ENCODE peak calls at places on chromosomes 12 and 14, in nine cellular contexts. One of them, this sample, is unnamed.

GRCh38 chr12:114884535-114884934 is 200.6 kb upstream of the TBX3 start:
- DNase-seq in GM03348: no peak
- DNase-seq in activated CD4-positive, alpha-beta T cell treated with anti-CD3 and anti-CD28 coated beads, Interleukin-2, amount 10 ng/mL, durations not matched to agents 7 days and 5 days: no peak
- DNase-seq in COR-L47: no peak
- DNase-seq in AG09309: no peak
- DNase-seq in B cell: no peak
- DNase-seq in HCEC 1CT: no peak
- DNase-seq in NCI-H1930: no peak
- DNase-seq in activated CD8-positive, alpha-beta memory T cell treated with anti-CD3 and anti-CD28 coated beads, Interleukin-2, amount 50 U/mL, for 4 hours: no peak
- DNase-seq in this sample: no peak

GRCh38 chr14:87430810-87431209 is 562.2 kb downstream of the GALC start:
- DNase-seq in GM03348: no peak
- DNase-seq in activated CD4-positive, alpha-beta T cell treated with anti-CD3 and anti-CD28 coated beads, Interleukin-2, amount 10 ng/mL, durations not matched to agents 7 days and 5 days: no peak
- DNase-seq in COR-L47: no peak
- DNase-seq in AG09309: no peak
- DNase-seq in B cell: no peak
- DNase-seq in HCEC 1CT: peak
- DNase-seq in NCI-H1930: no peak
- DNase-seq in activated CD8-positive, alpha-beta memory T cell treated with anti-CD3 and anti-CD28 coated beads, Interleukin-2, amount 50 U/mL, for 4 hours: no peak
- DNase-seq in this sample: no peak

GRCh38 chr14:97838986-97839385 is 1041.8 kb downstream of the VRK1 start:
- DNase-seq in GM03348: no peak
- DNase-seq in activated CD4-positive, alpha-beta T cell treated with anti-CD3 and anti-CD28 coated beads, Interleukin-2, amount 10 ng/mL, durations not matched to agents 7 days and 5 days: no peak
- DNase-seq in COR-L47: no peak
- DNase-seq in AG09309: no peak
- DNase-seq in B cell: no peak
- DNase-seq in HCEC 1CT: no peak
- DNase-seq in NCI-H1930: no peak
- DNase-seq in activated CD8-positive, alpha-beta memory T cell treated with anti-CD3 and anti-CD28 coated beads, Interleukin-2, amount 50 U/mL, for 4 hours: no peak
- DNase-seq in this sample: no peak

GRCh38 chr14:86652512-86652911 is 1122.6 kb downstream of the FLRT2 start:
- DNase-seq in GM03348: no peak
- DNase-seq in activated CD4-positive, alpha-beta T cell treated with anti-CD3 and anti-CD28 coated beads, Interleukin-2, amount 10 ng/mL, durations not matched to agents 7 days and 5 days: no peak
- DNase-seq in COR-L47: no peak
- DNase-seq in AG09309: no peak
- DNase-seq in B cell: no peak
- DNase-seq in HCEC 1CT: peak
- DNase-seq in NCI-H1930: no peak
- DNase-seq in activated CD8-positive, alpha-beta memory T cell treated with anti-CD3 and anti-CD28 coated beads, Interleukin-2, amount 50 U/mL, for 4 hours: no peak
- DNase-seq in this sample: no peak

GRCh38 chr12:117342682-117343081 is 18.7 kb downstream of the NOS1 start:
- DNase-seq in GM03348: no peak
- DNase-seq in activated CD4-positive, alpha-beta T cell treated with anti-CD3 and anti-CD28 coated beads, Interleukin-2, amount 10 ng/mL, durations not matched to agents 7 days and 5 days: no peak
- DNase-seq in COR-L47: no peak
- DNase-seq in AG09309: no peak
- DNase-seq in B cell: no peak
- DNase-seq in HCEC 1CT: no peak
- DNase-seq in NCI-H1930: no peak
- DNase-seq in activated CD8-positive, alpha-beta memory T cell treated with anti-CD3 and anti-CD28 coated beads, Interleukin-2, amount 50 U/mL, for 4 hours: no peak
- DNase-seq in this sample: no peak

GRCh38 chr14:96237641-96238040 is 18.4 kb upstream of the BDKRB1 start:
- DNase-seq in GM03348: no peak
- DNase-seq in activated CD4-positive, alpha-beta T cell treated with anti-CD3 and anti-CD28 coated beads, Interleukin-2, amount 10 ng/mL, durations not matched to agents 7 days and 5 days: no peak
- DNase-seq in COR-L47: no peak
- DNase-seq in AG09309: no peak
- DNase-seq in B cell: no peak
- DNase-seq in HCEC 1CT: no peak
- DNase-seq in NCI-H1930: no peak
- DNase-seq in activated CD8-positive, alpha-beta memory T cell treated with anti-CD3 and anti-CD28 coated beads, Interleukin-2, amount 50 U/mL, for 4 hours: no peak
- DNase-seq in this sample: no peak

GRCh38 chr12:13307143-13307831 is 110.8 kb downstream of the EMP1 start:
- DNase-seq in GM03348: no peak
- DNase-seq in activated CD4-positive, alpha-beta T cell treated with anti-CD3 and anti-CD28 coated beads, Interleukin-2, amount 10 ng/mL, durations not matched to agents 7 days and 5 days: no peak
- DNase-seq in COR-L47: no peak
- DNase-seq in AG09309: no peak
- DNase-seq in B cell: no peak
- DNase-seq in HCEC 1CT: no peak
- DNase-seq in NCI-H1930: no peak
- DNase-seq in activated CD8-positive, alpha-beta memory T cell treated with anti-CD3 and anti-CD28 coated beads, Interleukin-2, amount 50 U/mL, for 4 hours: no peak
- DNase-seq in this sample: no peak

GRCh38 chr12:49264466-49264872 is 413 bp upstream of the TUBA1C start:
- DNase-seq in GM03348: peak
- DNase-seq in activated CD4-positive, alpha-beta T cell treated with anti-CD3 and anti-CD28 coated beads, Interleukin-2, amount 10 ng/mL, durations not matched to agents 7 days and 5 days: no peak
- DNase-seq in COR-L47: no peak
- DNase-seq in AG09309: no peak
- DNase-seq in B cell: peak
- DNase-seq in HCEC 1CT: peak
- DNase-seq in NCI-H1930: no peak
- DNase-seq in activated CD8-positive, alpha-beta memory T cell treated with anti-CD3 and anti-CD28 coated beads, Interleukin-2, amount 50 U/mL, for 4 hours: peak
- DNase-seq in this sample: no peak

GRCh38 chr14:50714452-50715073 is 46.5 kb upstream of the SAV1 start:
- DNase-seq in GM03348: peak
- DNase-seq in activated CD4-positive, alpha-beta T cell treated with anti-CD3 and anti-CD28 coated beads, Interleukin-2, amount 10 ng/mL, durations not matched to agents 7 days and 5 days: peak
- DNase-seq in COR-L47: no peak
- DNase-seq in AG09309: no peak
- DNase-seq in B cell: no peak
- DNase-seq in HCEC 1CT: peak
- DNase-seq in NCI-H1930: no peak
- DNase-seq in activated CD8-positive, alpha-beta memory T cell treated with anti-CD3 and anti-CD28 coated beads, Interleukin-2, amount 50 U/mL, for 4 hours: no peak
- DNase-seq in this sample: no peak

GRCh38 chr14:68250950-68251765 is 431.6 kb downstream of the RAD51B start:
- DNase-seq in GM03348: no peak
- DNase-seq in activated CD4-positive, alpha-beta T cell treated with anti-CD3 and anti-CD28 coated beads, Interleukin-2, amount 10 ng/mL, durations not matched to agents 7 days and 5 days: peak
- DNase-seq in COR-L47: no peak
- DNase-seq in AG09309: no peak
- DNase-seq in B cell: peak
- DNase-seq in HCEC 1CT: peak
- DNase-seq in NCI-H1930: no peak
- DNase-seq in activated CD8-positive, alpha-beta memory T cell treated with anti-CD3 and anti-CD28 coated beads, Interleukin-2, amount 50 U/mL, for 4 hours: no peak
- DNase-seq in this sample: no peak

GRCh38 chr12:47714823-47715386 is 9.1 kb upstream of the RPAP3 start:
- DNase-seq in GM03348: no peak
- DNase-seq in activated CD4-positive, alpha-beta T cell treated with anti-CD3 and anti-CD28 coated beads, Interleukin-2, amount 10 ng/mL, durations not matched to agents 7 days and 5 days: no peak
- DNase-seq in COR-L47: no peak
- DNase-seq in AG09309: no peak
- DNase-seq in B cell: no peak
- DNase-seq in HCEC 1CT: no peak
- DNase-seq in NCI-H1930: no peak
- DNase-seq in activated CD8-positive, alpha-beta memory T cell treated with anti-CD3 and anti-CD28 coated beads, Interleukin-2, amount 50 U/mL, for 4 hours: no peak
- DNase-seq in this sample: no peak

GRCh38 chr14:74528886-74529285 is 35.3 kb downstream of the ISCA2 start:
- DNase-seq in GM03348: no peak
- DNase-seq in activated CD4-positive, alpha-beta T cell treated with anti-CD3 and anti-CD28 coated beads, Interleukin-2, amount 10 ng/mL, durations not matched to agents 7 days and 5 days: no peak
- DNase-seq in COR-L47: no peak
- DNase-seq in AG09309: no peak
- DNase-seq in B cell: no peak
- DNase-seq in HCEC 1CT: no peak
- DNase-seq in NCI-H1930: no peak
- DNase-seq in activated CD8-positive, alpha-beta memory T cell treated with anti-CD3 and anti-CD28 coated beads, Interleukin-2, amount 50 U/mL, for 4 hours: no peak
- DNase-seq in this sample: no peak

GRCh38 chr12:123115409-123116111 is 35.3 kb downstream of the PITPNM2 start:
- DNase-seq in GM03348: peak
- DNase-seq in activated CD4-positive, alpha-beta T cell treated with anti-CD3 and anti-CD28 coated beads, Interleukin-2, amount 10 ng/mL, durations not matched to agents 7 days and 5 days: no peak
- DNase-seq in COR-L47: no peak
- DNase-seq in AG09309: peak
- DNase-seq in B cell: peak
- DNase-seq in HCEC 1CT: peak
- DNase-seq in NCI-H1930: no peak
- DNase-seq in activated CD8-positive, alpha-beta memory T cell treated with anti-CD3 and anti-CD28 coated beads, Interleukin-2, amount 50 U/mL, for 4 hours: no peak
- DNase-seq in this sample: no peak

GRCh38 chr12:22729898-22730443 is 105.0 kb downstream of the ETNK1 start:
- DNase-seq in GM03348: peak
- DNase-seq in activated CD4-positive, alpha-beta T cell treated with anti-CD3 and anti-CD28 coated beads, Interleukin-2, amount 10 ng/mL, durations not matched to agents 7 days and 5 days: no peak
- DNase-seq in COR-L47: no peak
- DNase-seq in AG09309: peak
- DNase-seq in B cell: no peak
- DNase-seq in HCEC 1CT: peak
- DNase-seq in NCI-H1930: no peak
- DNase-seq in activated CD8-positive, alpha-beta memory T cell treated with anti-CD3 and anti-CD28 coated beads, Interleukin-2, amount 50 U/mL, for 4 hours: no peak
- DNase-seq in this sample: no peak

GRCh38 chr12:4137441-4137840 is 136.1 kb upstream of the CCND2 start:
- DNase-seq in GM03348: no peak
- DNase-seq in activated CD4-positive, alpha-beta T cell treated with anti-CD3 and anti-CD28 coated beads, Interleukin-2, amount 10 ng/mL, durations not matched to agents 7 days and 5 days: no peak
- DNase-seq in COR-L47: no peak
- DNase-seq in AG09309: no peak
- DNase-seq in B cell: no peak
- DNase-seq in HCEC 1CT: no peak
- DNase-seq in NCI-H1930: no peak
- DNase-seq in activated CD8-positive, alpha-beta memory T cell treated with anti-CD3 and anti-CD28 coated beads, Interleukin-2, amount 50 U/mL, for 4 hours: no peak
- DNase-seq in this sample: no peak

GRCh38 chr12:91490667-91491309 is 308.2 kb upstream of the DCN start:
- DNase-seq in GM03348: no peak
- DNase-seq in activated CD4-positive, alpha-beta T cell treated with anti-CD3 and anti-CD28 coated beads, Interleukin-2, amount 10 ng/mL, durations not matched to agents 7 days and 5 days: no peak
- DNase-seq in COR-L47: no peak
- DNase-seq in AG09309: no peak
- DNase-seq in B cell: no peak
- DNase-seq in HCEC 1CT: no peak
- DNase-seq in NCI-H1930: no peak
- DNase-seq in activated CD8-positive, alpha-beta memory T cell treated with anti-CD3 and anti-CD28 coated beads, Interleukin-2, amount 50 U/mL, for 4 hours: no peak
- DNase-seq in this sample: no peak

GRCh38 chr12:52879394-52880351 is 25.2 kb downstream of the KRT8 start:
- DNase-seq in GM03348: peak
- DNase-seq in activated CD4-positive, alpha-beta T cell treated with anti-CD3 and anti-CD28 coated beads, Interleukin-2, amount 10 ng/mL, durations not matched to agents 7 days and 5 days: peak
- DNase-seq in COR-L47: peak
- DNase-seq in AG09309: peak
- DNase-seq in B cell: peak
- DNase-seq in HCEC 1CT: peak
- DNase-seq in NCI-H1930: peak
- DNase-seq in activated CD8-positive, alpha-beta memory T cell treated with anti-CD3 and anti-CD28 coated beads, Interleukin-2, amount 50 U/mL, for 4 hours: peak
- DNase-seq in this sample: peak

GRCh38 chr12:92621833-92622232 is 81.0 kb upstream of the PLEKHG7 start:
- DNase-seq in GM03348: no peak
- DNase-seq in activated CD4-positive, alpha-beta T cell treated with anti-CD3 and anti-CD28 coated beads, Interleukin-2, amount 10 ng/mL, durations not matched to agents 7 days and 5 days: no peak
- DNase-seq in COR-L47: no peak
- DNase-seq in AG09309: peak
- DNase-seq in B cell: no peak
- DNase-seq in HCEC 1CT: no peak
- DNase-seq in NCI-H1930: no peak
- DNase-seq in activated CD8-positive, alpha-beta memory T cell treated with anti-CD3 and anti-CD28 coated beads, Interleukin-2, amount 50 U/mL, for 4 hours: no peak
- DNase-seq in this sample: no peak

GRCh38 chr12:132218915-132219314 is 74.7 kb downstream of the NOC4L start:
- DNase-seq in GM03348: peak
- DNase-seq in activated CD4-positive, alpha-beta T cell treated with anti-CD3 and anti-CD28 coated beads, Interleukin-2, amount 10 ng/mL, durations not matched to agents 7 days and 5 days: peak
- DNase-seq in COR-L47: peak
- DNase-seq in AG09309: no peak
- DNase-seq in B cell: no peak
- DNase-seq in HCEC 1CT: no peak
- DNase-seq in NCI-H1930: no peak
- DNase-seq in activated CD8-positive, alpha-beta memory T cell treated with anti-CD3 and anti-CD28 coated beads, Interleukin-2, amount 50 U/mL, for 4 hours: peak
- DNase-seq in this sample: no peak

GRCh38 chr12:121582583-121583333 is 1.9 kb upstream of the KDM2B start:
- DNase-seq in GM03348: no peak
- DNase-seq in activated CD4-positive, alpha-beta T cell treated with anti-CD3 and anti-CD28 coated beads, Interleukin-2, amount 10 ng/mL, durations not matched to agents 7 days and 5 days: no peak
- DNase-seq in COR-L47: no peak
- DNase-seq in AG09309: no peak
- DNase-seq in B cell: no peak
- DNase-seq in HCEC 1CT: no peak
- DNase-seq in NCI-H1930: no peak
- DNase-seq in activated CD8-positive, alpha-beta memory T cell treated with anti-CD3 and anti-CD28 coated beads, Interleukin-2, amount 50 U/mL, for 4 hours: no peak
- DNase-seq in this sample: no peak

GRCh38 chr12:86914716-86915115 is 658.5 kb upstream of the MGAT4C start:
- DNase-seq in GM03348: peak
- DNase-seq in activated CD4-positive, alpha-beta T cell treated with anti-CD3 and anti-CD28 coated beads, Interleukin-2, amount 10 ng/mL, durations not matched to agents 7 days and 5 days: no peak
- DNase-seq in COR-L47: peak
- DNase-seq in AG09309: no peak
- DNase-seq in B cell: no peak
- DNase-seq in HCEC 1CT: peak
- DNase-seq in NCI-H1930: no peak
- DNase-seq in activated CD8-positive, alpha-beta memory T cell treated with anti-CD3 and anti-CD28 coated beads, Interleukin-2, amount 50 U/mL, for 4 hours: no peak
- DNase-seq in this sample: peak

GRCh38 chr14:23125006-23125405 is 6.0 kb upstream of the CEBPE start:
- DNase-seq in GM03348: peak
- DNase-seq in activated CD4-positive, alpha-beta T cell treated with anti-CD3 and anti-CD28 coated beads, Interleukin-2, amount 10 ng/mL, durations not matched to agents 7 days and 5 days: no peak
- DNase-seq in COR-L47: no peak
- DNase-seq in AG09309: no peak
- DNase-seq in B cell: no peak
- DNase-seq in HCEC 1CT: no peak
- DNase-seq in NCI-H1930: no peak
- DNase-seq in activated CD8-positive, alpha-beta memory T cell treated with anti-CD3 and anti-CD28 coated beads, Interleukin-2, amount 50 U/mL, for 4 hours: no peak
- DNase-seq in this sample: no peak

GRCh38 chr12:10364839-10365681 is 24.8 kb downstream of the KLRK1 start:
- DNase-seq in GM03348: peak
- DNase-seq in activated CD4-positive, alpha-beta T cell treated with anti-CD3 and anti-CD28 coated beads, Interleukin-2, amount 10 ng/mL, durations not matched to agents 7 days and 5 days: peak
- DNase-seq in COR-L47: no peak
- DNase-seq in AG09309: peak
- DNase-seq in B cell: peak
- DNase-seq in HCEC 1CT: peak
- DNase-seq in NCI-H1930: peak
- DNase-seq in activated CD8-positive, alpha-beta memory T cell treated with anti-CD3 and anti-CD28 coated beads, Interleukin-2, amount 50 U/mL, for 4 hours: peak
- DNase-seq in this sample: peak

GRCh38 chr14:61090432-61091216 is 109.6 kb downstream of the SLC38A6 start:
- DNase-seq in GM03348: no peak
- DNase-seq in activated CD4-positive, alpha-beta T cell treated with anti-CD3 and anti-CD28 coated beads, Interleukin-2, amount 10 ng/mL, durations not matched to agents 7 days and 5 days: no peak
- DNase-seq in COR-L47: no peak
- DNase-seq in AG09309: no peak
- DNase-seq in B cell: no peak
- DNase-seq in HCEC 1CT: no peak
- DNase-seq in NCI-H1930: no peak
- DNase-seq in activated CD8-positive, alpha-beta memory T cell treated with anti-CD3 and anti-CD28 coated beads, Interleukin-2, amount 50 U/mL, for 4 hours: no peak
- DNase-seq in this sample: no peak

GRCh38 chr14:63544641-63545234 is 1.6 kb upstream of the PPP2R5E start:
- DNase-seq in GM03348: peak
- DNase-seq in activated CD4-positive, alpha-beta T cell treated with anti-CD3 and anti-CD28 coated beads, Interleukin-2, amount 10 ng/mL, durations not matched to agents 7 days and 5 days: no peak
- DNase-seq in COR-L47: peak
- DNase-seq in AG09309: no peak
- DNase-seq in B cell: no peak
- DNase-seq in HCEC 1CT: peak
- DNase-seq in NCI-H1930: no peak
- DNase-seq in activated CD8-positive, alpha-beta memory T cell treated with anti-CD3 and anti-CD28 coated beads, Interleukin-2, amount 50 U/mL, for 4 hours: no peak
- DNase-seq in this sample: no peak

GRCh38 chr12:80472912-80473500 is 29.0 kb downstream of the PTPRQ start:
- DNase-seq in GM03348: peak
- DNase-seq in activated CD4-positive, alpha-beta T cell treated with anti-CD3 and anti-CD28 coated beads, Interleukin-2, amount 10 ng/mL, durations not matched to agents 7 days and 5 days: no peak
- DNase-seq in COR-L47: peak
- DNase-seq in AG09309: peak
- DNase-seq in B cell: no peak
- DNase-seq in HCEC 1CT: peak
- DNase-seq in NCI-H1930: no peak
- DNase-seq in activated CD8-positive, alpha-beta memory T cell treated with anti-CD3 and anti-CD28 coated beads, Interleukin-2, amount 50 U/mL, for 4 hours: no peak
- DNase-seq in this sample: peak

GRCh38 chr14:90836692-90837063 is 20.4 kb upstream of the TTC7B start:
- DNase-seq in GM03348: no peak
- DNase-seq in activated CD4-positive, alpha-beta T cell treated with anti-CD3 and anti-CD28 coated beads, Interleukin-2, amount 10 ng/mL, durations not matched to agents 7 days and 5 days: no peak
- DNase-seq in COR-L47: no peak
- DNase-seq in AG09309: no peak
- DNase-seq in B cell: no peak
- DNase-seq in HCEC 1CT: no peak
- DNase-seq in NCI-H1930: no peak
- DNase-seq in activated CD8-positive, alpha-beta memory T cell treated with anti-CD3 and anti-CD28 coated beads, Interleukin-2, amount 50 U/mL, for 4 hours: no peak
- DNase-seq in this sample: no peak

GRCh38 chr12:52680363-52680762 is at the start of gene KRT1:
- DNase-seq in GM03348: no peak
- DNase-seq in activated CD4-positive, alpha-beta T cell treated with anti-CD3 and anti-CD28 coated beads, Interleukin-2, amount 10 ng/mL, durations not matched to agents 7 days and 5 days: no peak
- DNase-seq in COR-L47: no peak
- DNase-seq in AG09309: no peak
- DNase-seq in B cell: no peak
- DNase-seq in HCEC 1CT: no peak
- DNase-seq in NCI-H1930: no peak
- DNase-seq in activated CD8-positive, alpha-beta memory T cell treated with anti-CD3 and anti-CD28 coated beads, Interleukin-2, amount 50 U/mL, for 4 hours: no peak
- DNase-seq in this sample: no peak

GRCh38 chr14:99879401-99880295 is 86.4 kb downstream of the EML1 start:
- DNase-seq in GM03348: peak
- DNase-seq in activated CD4-positive, alpha-beta T cell treated with anti-CD3 and anti-CD28 coated beads, Interleukin-2, amount 10 ng/mL, durations not matched to agents 7 days and 5 days: no peak
- DNase-seq in COR-L47: no peak
- DNase-seq in AG09309: peak
- DNase-seq in B cell: no peak
- DNase-seq in HCEC 1CT: peak
- DNase-seq in NCI-H1930: no peak
- DNase-seq in activated CD8-positive, alpha-beta memory T cell treated with anti-CD3 and anti-CD28 coated beads, Interleukin-2, amount 50 U/mL, for 4 hours: no peak
- DNase-seq in this sample: no peak

GRCh38 chr12:56836317-56836716 is 73.2 kb downstream of the HSD17B6 start:
- DNase-seq in GM03348: peak
- DNase-seq in activated CD4-positive, alpha-beta T cell treated with anti-CD3 and anti-CD28 coated beads, Interleukin-2, amount 10 ng/mL, durations not matched to agents 7 days and 5 days: no peak
- DNase-seq in COR-L47: no peak
- DNase-seq in AG09309: no peak
- DNase-seq in B cell: no peak
- DNase-seq in HCEC 1CT: peak
- DNase-seq in NCI-H1930: no peak
- DNase-seq in activated CD8-positive, alpha-beta memory T cell treated with anti-CD3 and anti-CD28 coated beads, Interleukin-2, amount 50 U/mL, for 4 hours: no peak
- DNase-seq in this sample: no peak

This sample was measured in pulmonary artery endothelial cell.